ENCODE peak calls at places on chromosomes 7 and 10, in nine cellular contexts. Q is breast epithelium, H is fibroblast of lung, N is pancreas, G is Peyer's patch, X is tibial artery, T is OCI-LY7, J is aorta, B is body of pancreas. C is an unnamed sample.
A peak's percentile ranks its signal among the peaks of the same experiment; 100 is the strongest.

GRCh38 chr10:110471566-110472139 is 26.1 kb upstream of the DUSP5 start:
- DNase-seq in G (no peak), N (no peak), X (no peak), B (no peak), H (no peak), T (no peak), Q (no peak), J (no peak), C (no peak)

GRCh38 chr10:17023386-17024298 is 106.0 kb downstream of the CUBN start:
- DNase-seq in Q (no peak), N (peak; percentile 52), T (peak; percentile 5), B (no peak), X (peak; percentile 78), J (no peak), H (peak; percentile 97), G (peak; percentile 50), C (no peak)

GRCh38 chr7:108007762-108008161 is 4.8 kb upstream of the LAMB1 start:
- DNase-seq in G (no peak), T (no peak), B (no peak), J (no peak), X (no peak), Q (no peak), H (no peak), N (no peak), C (no peak)

GRCh38 chr10:118276203-118276602 is 65.9 kb downstream of the FAM204A start:
- DNase-seq in J (no peak), N (no peak), Q (no peak), T (no peak), B (no peak), H (no peak), X (no peak), G (no peak), C (no peak)

GRCh38 chr7:27532256-27532783 is 130.4 kb downstream of the HIBADH start:
- DNase-seq in T (no peak), J (no peak), B (no peak), H (peak; percentile 60), X (no peak), N (no peak), Q (no peak), G (no peak), C (no peak)

GRCh38 chr7:157471259-157472125 is 134.7 kb downstream of the DNAJB6 start:
- DNase-seq in H (no peak), X (no peak), Q (no peak), T (no peak), G (peak; percentile 54), J (peak; percentile 36), N (no peak), B (no peak), C (no peak)

GRCh38 chr10:13470270-13470669 is 58.5 kb downstream of the BEND7 start:
- DNase-seq in Q (no peak), B (no peak), X (no peak), H (no peak), G (no peak), J (no peak), T (no peak), N (no peak), C (no peak)

GRCh38 chr10:103584216-103585010 is 90.9 kb downstream of the NEURL1 start:
- DNase-seq in Q (no peak), T (peak; percentile 71), X (no peak), G (peak; percentile 35), N (no peak), B (no peak), J (no peak), H (peak; percentile 15), C (no peak)

GRCh38 chr7:44894881-44895600 is 9.7 kb upstream of the PURB start:
- DNase-seq in T (no peak), B (no peak), J (no peak), N (no peak), H (peak; percentile 24), G (no peak), Q (no peak), X (no peak), C (no peak)

GRCh38 chr10:15385552-15386455 is 14.7 kb upstream of the FAM171A1 start:
- DNase-seq in N (no peak), Q (no peak), B (no peak), T (no peak), G (no peak), J (peak; percentile 25), H (no peak), X (no peak), C (no peak)

GRCh38 chr10:14586901-14587300 is 187.8 kb downstream of the FAM107B start:
- DNase-seq in B (peak; percentile 51), H (no peak), N (peak; percentile 70), G (peak; percentile 73), X (no peak), Q (no peak), J (no peak), T (no peak), C (no peak)

DNA sequence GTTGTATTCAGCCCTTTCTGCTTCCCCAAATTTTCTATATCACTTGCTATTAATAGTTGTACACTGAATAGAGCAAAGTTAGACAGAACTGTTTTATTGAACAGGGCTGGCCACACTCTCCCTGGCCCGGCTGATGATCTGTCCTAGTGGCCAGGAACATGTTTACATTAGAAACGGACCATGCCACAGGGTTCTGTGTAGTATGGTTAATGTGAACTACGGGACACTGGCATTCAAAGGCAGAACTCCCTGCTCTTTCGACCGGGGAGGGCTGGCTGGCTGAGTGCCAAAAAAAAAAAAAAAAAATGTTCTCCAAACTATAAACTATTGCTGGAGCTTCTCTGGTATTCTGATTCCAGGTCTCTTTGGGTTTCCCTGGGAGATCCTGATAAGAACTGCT is 1262.6 kb upstream of the SORCS1 start:
- DNase-seq in G (no peak), T (no peak), J (no peak), B (no peak), N (no peak), X (no peak), Q (no peak), H (no peak), C (peak; percentile 13)
- H3K9me3 ChIP-seq in G (no peaks in the 10 kb centered on the region), T (no peaks in the 10 kb centered on the region), J (peaks cover 1% of the 10 kb centered on the region), B (no peaks in the 10 kb centered on the region), N (no peaks in the 10 kb centered on the region), X (no peaks in the 10 kb centered on the region), Q (no peaks in the 10 kb centered on the region), H (no peaks in the 10 kb centered on the region), C (no peaks in the 10 kb centered on the region)

DNA sequence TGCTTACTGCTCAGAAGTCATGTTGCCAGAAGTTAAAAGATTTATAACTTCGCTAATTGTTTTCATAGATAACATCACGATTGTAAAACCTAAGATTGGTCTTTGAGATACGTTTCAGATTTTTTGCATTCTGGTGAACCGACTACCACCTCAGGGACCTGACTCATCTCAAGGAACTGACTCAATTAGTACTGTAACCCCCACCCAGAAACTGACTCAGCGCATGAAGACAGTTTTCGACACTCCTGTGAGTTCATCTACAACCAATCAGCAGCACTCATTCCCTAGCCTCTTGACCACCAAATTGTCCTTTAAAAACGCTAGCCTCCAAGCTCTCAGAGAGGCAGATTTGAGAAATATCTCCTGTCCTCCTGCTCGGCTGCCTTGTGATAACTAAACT is 72.3 kb downstream of the ELMO1 start:
- DNase-seq in T (no peak), Q (no peak), N (no peak), B (no peak), H (no peak), X (no peak), G (no peak), J (no peak), C (no peak)
- H3K9me3 ChIP-seq in T (peaks cover 15% of the 10 kb centered on the region), Q (peaks cover 14% of the 10 kb centered on the region), N (no peaks in the 10 kb centered on the region), B (peaks cover 10% of the 10 kb centered on the region), H (no peaks in the 10 kb centered on the region), X (no peaks in the 10 kb centered on the region), G (no peaks in the 10 kb centered on the region), J (peaks cover 8% of the 10 kb centered on the region), C (no peaks in the 10 kb centered on the region)

GRCh38 chr7:132859199-132859598 is 222.7 kb downstream of the CHCHD3 start:
- DNase-seq in N (no peak), H (no peak), B (no peak), Q (no peak), J (no peak), X (no peak), G (no peak), T (no peak), C (no peak)

GRCh38 chr7:132857031-132857430 is 224.9 kb downstream of the CHCHD3 start:
- DNase-seq in G (no peak), Q (no peak), H (no peak), N (no peak), J (no peak), B (no peak), X (no peak), T (no peak), C (no peak)

GRCh38 chr7:132858251-132858650 is 223.6 kb downstream of the CHCHD3 start:
- DNase-seq in N (no peak), Q (no peak), B (no peak), T (peak; percentile 15), H (no peak), G (no peak), J (no peak), X (no peak), C (no peak)

GRCh38 chr7:132857703-132858102 is 224.2 kb downstream of the CHCHD3 start:
- DNase-seq in B (no peak), J (no peak), H (no peak), N (no peak), Q (no peak), G (no peak), X (no peak), T (no peak), C (no peak)

GRCh38 chr7:132858760-132859159 is 223.1 kb downstream of the CHCHD3 start:
- DNase-seq in B (no peak), X (no peak), H (no peak), T (no peak), N (no peak), G (no peak), Q (no peak), J (no peak), C (no peak)
- H3K9me3 ChIP-seq in B (no peaks in the 10 kb centered on the region), X (no peaks in the 10 kb centered on the region), H (no peaks in the 10 kb centered on the region), T (no peaks in the 10 kb centered on the region), N (no peaks in the 10 kb centered on the region), G (no peaks in the 10 kb centered on the region), Q (no peaks in the 10 kb centered on the region), J (no peaks in the 10 kb centered on the region), C (no peaks in the 10 kb centered on the region)

DNA sequence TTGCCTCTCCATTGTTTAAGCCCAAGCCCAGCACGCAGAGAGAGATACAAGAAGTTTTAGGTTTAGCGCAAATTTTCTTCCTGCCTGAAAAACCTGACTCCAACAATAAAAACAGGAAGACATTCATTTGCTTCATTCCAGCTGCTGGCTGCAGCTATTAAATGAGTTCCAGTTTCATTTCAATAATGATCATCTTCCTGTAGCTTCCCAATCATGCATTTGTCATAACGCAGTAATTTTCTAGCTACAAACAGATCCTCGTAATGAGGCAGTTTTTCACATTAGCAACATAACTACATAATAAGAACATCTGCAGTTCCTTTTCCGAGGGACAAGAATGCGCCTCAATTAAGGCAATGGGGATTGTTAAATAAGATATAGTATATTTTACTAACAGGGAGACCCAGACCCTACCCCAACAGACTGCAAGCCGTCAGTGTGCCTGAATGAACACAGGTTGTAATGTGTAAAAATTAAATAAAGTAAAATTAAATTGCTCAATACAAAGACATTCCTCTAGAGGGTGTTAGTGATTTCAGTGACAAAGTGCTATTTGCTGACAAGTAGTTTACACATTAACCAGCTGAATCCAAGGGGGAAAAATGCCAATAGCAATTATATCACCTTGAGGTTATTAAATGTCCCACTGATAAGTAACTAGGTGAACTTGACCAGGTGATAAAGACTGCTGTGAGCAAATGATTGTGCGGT is 110.7 kb downstream of the EBF3 start:
- DNase-seq in N (no peak), B (no peak), H (peak; percentile 7), X (no peak), J (no peak), T (no peak), G (no peak), Q (no peak), C (no peak)
- H3K9me3 ChIP-seq in N (no peaks in the 10 kb centered on the region), B (no peaks in the 10 kb centered on the region), H (no peaks in the 10 kb centered on the region), X (no peaks in the 10 kb centered on the region), J (peaks cover 5% of the 10 kb centered on the region), T (no peaks in the 10 kb centered on the region), G (peaks cover 3% of the 10 kb centered on the region), Q (peaks cover 5% of the 10 kb centered on the region), C (no peaks in the 10 kb centered on the region)

GRCh38 chr10:133027480-133027879 is 60.2 kb upstream of the ADGRA1 start:
- DNase-seq in X (no peak), T (no peak), H (no peak), N (no peak), B (no peak), J (no peak), G (no peak), Q (no peak), C (no peak)
- H3K9me3 ChIP-seq in X (no peaks in the 10 kb centered on the region), T (no peaks in the 10 kb centered on the region), H (no peaks in the 10 kb centered on the region), N (no peaks in the 10 kb centered on the region), B (no peaks in the 10 kb centered on the region), J (no peaks in the 10 kb centered on the region), G (no peaks in the 10 kb centered on the region), Q (no peaks in the 10 kb centered on the region), C (no peaks in the 10 kb centered on the region)

C was measured in BE2C.